ENCODE peak calls at places on chromosomes 13 and 19, in ten cellular contexts. T is cerebellar nuclear complex; U is cardiac fibroblast; R is stimulated activated CD8-positive, alpha-beta memory T cell treated with anti-CD3 and anti-CD28 coated beads, Interleukin-12 subunit alpha, Interleukin-12 subunit beta, amount 100 ng/mL, for 1 hour; K is activated CD8-positive, alpha-beta memory T cell treated with anti-CD3 and anti-CD28 coated beads for 1 hour; H is A549; Y is lung microvascular endothelial cell; C is neural progenitor cell; O is stimulated activated CD4-positive, alpha-beta T cell treated with anti-CD3 and anti-CD28 coated beads, Interleukin-15, amount 100 ng/mL, for 1 hour; D is NCI-H1694. N is an unnamed sample.

GRCh38 chr13:35469781-35470380 is 6.6 kb downstream of the MAB21L1 start:
- DNase-seq in O (no peak), H (no peak), T (no peak), C (peak; percentile 65), K (no peak), R (no peak), D (no peak), Y (no peak), U (no peak), N (no peak)

GRCh38 chr13:73676550-73677040 is 457.6 kb downstream of the KLF12 start:
- DNase-seq in D (no peak), Y (no peak), R (no peak), K (no peak), U (no peak), O (no peak), H (no peak), T (no peak), C (no peak), N (no peak)

GRCh38 chr19:49676136-49676689 is 858 bp upstream of the PRMT1 start:
- DNase-seq in K (no peak), C (peak; percentile 96), U (peak; percentile 97), Y (peak; percentile 97), H (peak; percentile 99), D (peak; percentile 94), T (peak; percentile 62), O (no peak), R (peak; percentile 35), N (no peak)

GRCh38 chr13:26300140-26300539 is 46.2 kb downstream of the CDK8 start:
- DNase-seq in Y (no peak), U (peak; percentile 50), C (no peak), R (no peak), O (no peak), K (no peak), H (peak; percentile 7), T (no peak), D (no peak), N (no peak)

GRCh38 chr13:20231839-20232555 is at the start of gene GJB6:
- DNase-seq in R (no peak), C (peak; percentile 82), H (no peak), D (no peak), O (peak; percentile 16), T (no peak), Y (no peak), U (no peak), K (no peak), N (no peak)

GRCh38 chr13:29039212-29039611 is 219.1 kb downstream of the MTUS2 start:
- DNase-seq in R (no peak), O (no peak), K (no peak), C (no peak), U (no peak), D (no peak), Y (no peak), T (no peak), H (no peak), N (no peak)

GRCh38 chr19:13621413-13621812 is 115.1 kb upstream of the CACNA1A start:
- DNase-seq in D (no peak), K (no peak), C (no peak), R (no peak), T (no peak), U (peak; percentile 71), O (no peak), Y (no peak), H (peak; percentile 32), N (no peak)

GRCh38 chr13:51933466-51934058 is 71.8 kb downstream of the CCDC70 start:
- DNase-seq in Y (no peak), T (no peak), C (no peak), D (no peak), R (no peak), O (no peak), U (no peak), H (no peak), K (no peak), N (no peak)

GRCh38 chr19:43534811-43535761 is 2.1 kb downstream of the ZNF575 start:
- DNase-seq in D (peak; percentile 14), T (no peak), C (peak; percentile 92), H (peak; percentile 59), O (no peak), Y (peak; percentile 79), R (no peak), U (peak; percentile 79), K (no peak), N (no peak)

GRCh38 chr19:16626796-16627193 is 1.2 kb downstream of the MED26 start:
- DNase-seq in D (no peak), U (no peak), K (no peak), T (no peak), O (no peak), C (peak; percentile 21), Y (peak; percentile 20), H (no peak), R (no peak), N (no peak)

GRCh38 chr13:32940601-32941000 is 75.6 kb upstream of the KL start:
- DNase-seq in C (no peak), K (no peak), U (peak; percentile 60), H (no peak), D (no peak), O (no peak), Y (no peak), R (no peak), T (no peak), N (no peak)

GRCh38 chr19:58350001-58350801 is 3.1 kb downstream of the A1BG start:
- DNase-seq in O (no peak), Y (peak; percentile 33), H (no peak), U (peak; percentile 15), C (no peak), D (no peak), R (no peak), K (no peak), T (no peak), N (no peak)

GRCh38 chr19:7870571-7871279 is 3.5 kb downstream of the PRR36 start:
- DNase-seq in H (peak; percentile 98), R (no peak), C (peak; percentile 88), D (no peak), Y (peak; percentile 50), K (no peak), U (peak; percentile 48), T (no peak), O (no peak), N (peak; percentile 48)

GRCh38 chr13:21060063-21060826 is 1.1 kb downstream of the LATS2 start:
- DNase-seq in R (no peak), O (no peak), C (peak; percentile 61), K (no peak), D (no peak), Y (peak; percentile 59), H (peak; percentile 45), T (no peak), U (peak; percentile 60), N (no peak)